ENCODE peak calls at places on chromosome 10, in eight cellular contexts. E, D, A, Y, H, U, L and G are unnamed samples.

GRCh38 chr10:16519908-16520861 is 1.5 kb downstream of the C1QL3 start:
- DNase-seq in E (peak; percentile 23), D (no peak), A (no peak), Y (no peak), H (no peak), U (no peak), L (no peak), G (no peak)

GRCh38 chr10:45410489-45410806 is 36.4 kb downstream of the ALOX5 start:
- DNase-seq in E (no peak), D (no peak), A (no peak), Y (no peak), H (no peak), U (no peak), L (peak; percentile 6), G (no peak)

GRCh38 chr10:77403761-77404160 is 233.8 kb downstream of the KCNMA1 start:
- DNase-seq in E (no peak), D (no peak), A (no peak), Y (no peak), H (no peak), U (no peak), L (no peak), G (no peak)

GRCh38 chr10:72953687-72954086 is 919 bp downstream of the PLA2G12B start:
- DNase-seq in E (no peak), D (peak; percentile 21), A (no peak), Y (no peak), H (no peak), U (no peak), L (no peak), G (no peak)

GRCh38 chr10:133017203-133017601 is 70.5 kb upstream of the ADGRA1 start:
- DNase-seq in E (no peak), D (no peak), A (no peak), Y (no peak), H (no peak), U (no peak), L (no peak), G (peak; percentile 55)

GRCh38 chr10:120477006-120477722 is 20.1 kb downstream of the PLPP4 start:
- DNase-seq in E (peak; percentile 86), D (no peak), A (no peak), Y (no peak), H (no peak), U (no peak), L (no peak), G (no peak)

GRCh38 chr10:134205-134742 is 981 bp upstream of the ZMYND11 start:
- DNase-seq in E (no peak), D (no peak), A (peak; percentile 48), Y (peak; percentile 10), H (peak; percentile 20), U (peak; percentile 51), L (no peak), G (no peak)

GRCh38 chr10:102704915-102705314 is 9.3 kb downstream of the ARL3 start:
- DNase-seq in E (peak; percentile 38), D (peak; percentile 25), A (no peak), Y (no peak), H (peak; percentile 36), U (no peak), L (no peak), G (no peak)

GRCh38 chr10:128615154-128615553 is 488.9 kb upstream of the MKI67 start:
- DNase-seq in E (no peak), D (no peak), A (no peak), Y (no peak), H (no peak), U (no peak), L (peak; percentile 24), G (no peak)

DNA sequence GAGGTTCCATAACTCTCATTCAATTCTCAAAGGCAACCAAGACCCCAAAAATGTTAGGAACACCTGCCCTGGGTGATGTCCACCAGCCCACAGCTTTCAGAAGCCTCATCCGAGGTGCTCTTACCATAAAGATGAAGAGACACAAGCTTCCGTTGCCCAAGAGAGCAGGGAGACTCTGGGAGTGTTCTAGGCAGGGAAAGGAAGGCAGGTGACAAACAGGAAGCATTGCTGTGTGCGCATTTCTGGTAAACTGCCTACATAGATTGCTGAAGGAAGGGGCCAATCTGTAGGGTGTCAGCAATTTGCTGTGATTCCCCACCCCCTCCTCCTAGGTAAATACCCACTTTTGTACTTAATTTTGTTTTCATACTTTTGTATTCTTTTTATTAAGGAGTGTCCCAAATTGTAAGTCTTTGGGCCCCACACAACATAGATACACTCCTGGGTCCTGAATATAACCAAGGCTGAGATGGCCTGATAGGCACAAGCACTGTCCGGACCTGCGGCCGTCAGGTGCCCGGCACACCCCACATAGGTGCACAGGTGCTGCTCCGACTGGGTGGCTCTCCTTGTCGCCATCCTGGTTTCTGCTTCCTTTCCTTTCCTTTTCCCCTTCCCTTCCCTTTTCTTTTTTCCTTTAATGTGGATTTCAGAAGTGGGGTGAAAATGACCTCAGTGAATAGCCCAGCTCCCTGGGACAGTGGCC is 51.4 kb upstream of the SMNDC1 start:
- DNase-seq in E (no peak), D (no peak), A (no peak), Y (no peak), H (no peak), U (no peak), L (no peak), G (no peak)
- H3K4me3 ChIP-seq in E (no peak overlapping the region), D (no peak overlapping the region), A (no peak overlapping the region), Y (no peak overlapping the region), H (no peak overlapping the region), U (no peak overlapping the region), L (no peak overlapping the region), G (no peak overlapping the region)

GRCh38 chr10:99984635-99985034 is 25.1 kb downstream of the DNMBP start:
- DNase-seq in E (no peak), D (no peak), A (no peak), Y (no peak), H (no peak), U (no peak), L (no peak), G (no peak)
- H3K9ac ChIP-seq in E (peak overlapping the region; percentile 77), D (no peak overlapping the region), A (peak overlapping the region; percentile 59), Y (no peak overlapping the region), H (no peak overlapping the region), U (no peak overlapping the region), L (peak overlapping the region; percentile 41), G (no peak overlapping the region)

GRCh38 chr10:86825366-86825765 is 68.9 kb downstream of the BMPR1A start:
- DNase-seq in E (no peak), D (no peak), A (no peak), Y (no peak), H (no peak), U (no peak), L (no peak), G (no peak)

GRCh38 chr10:86830043-86830591 is 73.7 kb downstream of the BMPR1A start:
- DNase-seq in E (no peak), D (no peak), A (no peak), Y (no peak), H (no peak), U (no peak), L (no peak), G (no peak)

GRCh38 chr10:86827639-86828038 is 71.2 kb downstream of the BMPR1A start:
- DNase-seq in E (no peak), D (no peak), A (no peak), Y (peak; percentile 43), H (no peak), U (no peak), L (no peak), G (no peak)

GRCh38 chr10:86829472-86829871 is 73.1 kb downstream of the BMPR1A start:
- DNase-seq in E (peak; percentile 19), D (no peak), A (no peak), Y (peak; percentile 8), H (no peak), U (no peak), L (no peak), G (no peak)

DNA sequence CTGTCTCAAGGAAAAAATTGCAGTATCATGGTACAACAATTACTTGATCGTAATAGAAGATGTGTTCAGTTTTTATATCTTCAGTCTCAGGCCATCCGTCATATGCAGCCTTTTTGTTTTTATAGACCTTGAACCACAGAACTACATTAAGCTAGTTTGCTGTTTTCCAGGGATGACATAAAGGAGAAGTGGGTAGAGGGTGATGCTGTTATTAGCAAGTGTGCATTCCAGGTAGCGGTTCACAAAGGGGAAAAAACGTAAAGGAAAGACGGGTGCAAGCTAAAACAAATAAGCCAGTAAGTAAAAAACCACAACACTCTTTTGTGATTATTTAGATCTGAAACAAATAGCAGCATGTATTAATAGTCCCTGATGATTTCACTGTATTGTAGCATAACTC is 71.7 kb downstream of the BMPR1A start:
- DNase-seq in E (no peak), D (no peak), A (no peak), Y (no peak), H (no peak), U (no peak), L (no peak), G (no peak)
- H3K4me1 ChIP-seq in E (peaks cover 6% of the 10 kb centered on the region), D (no peaks in the 10 kb centered on the region), A (no peaks in the 10 kb centered on the region), Y (peaks cover 24% of the 10 kb centered on the region), H (no peaks in the 10 kb centered on the region), U (peaks cover 3% of the 10 kb centered on the region), L (no peaks in the 10 kb centered on the region), G (no peaks in the 10 kb centered on the region)

DNA sequence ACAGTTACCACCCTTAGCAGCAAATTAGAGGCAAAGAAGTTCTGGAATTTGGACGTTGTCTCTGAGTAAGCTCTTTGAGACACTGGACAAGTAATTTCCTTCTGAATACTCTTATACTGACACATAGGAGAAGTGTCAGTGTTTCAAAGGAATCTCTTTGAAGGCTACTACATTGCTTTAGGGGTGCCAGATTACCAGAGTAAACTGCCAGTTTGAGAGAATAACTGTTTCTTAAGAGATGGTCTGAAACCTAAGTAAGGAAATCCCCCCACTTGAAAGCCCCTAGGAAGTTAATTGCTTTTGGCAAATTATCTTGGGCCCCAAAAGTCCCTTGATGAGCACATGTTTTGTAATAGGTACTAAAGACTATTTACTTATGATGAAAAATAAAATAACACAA is 3.4 kb downstream of the FAS start:
- DNase-seq in E (peak; percentile 77), D (no peak), A (no peak), Y (no peak), H (peak; percentile 17), U (peak; percentile 16), L (no peak), G (no peak)
- H3K4me3 ChIP-seq in E (peak overlapping the region; percentile 90), D (no peak overlapping the region), A (no peak overlapping the region), Y (no peak overlapping the region), H (peak overlapping the region; percentile 94), U (no peak overlapping the region), L (no peak overlapping the region), G (no peak overlapping the region)